ENCODE peak calls at places on chromosomes 7 and 10, in four cellular contexts. Y is GM06990, I is astrocyte of the spinal cord, P is PC-3. F is an unnamed sample.

GRCh38 chr10:97280783-97281182 is 11.7 kb downstream of the ARHGAP19 start:
- DNase-seq in I (no peak), P (no peak), Y (no peak), F (no peak)

GRCh38 chr10:22681783-22682183 is 32.6 kb downstream of the PIP4K2A start:
- DNase-seq in P (peak; percentile 83), I (peak; percentile 77), Y (no peak), F (peak; percentile 77)

GRCh38 chr7:134320201-134320600 is 3.5 kb upstream of the SLC35B4 start:
- DNase-seq in P (peak; percentile 20), I (no peak), Y (no peak), F (no peak)

GRCh38 chr7:5300366-5300765 is 17.6 kb downstream of the SLC29A4 start:
- DNase-seq in I (no peak), Y (no peak), P (no peak), F (no peak)

GRCh38 chr7:42726066-42726785 is 185.6 kb downstream of the C7orf25 start:
- DNase-seq in P (no peak), Y (no peak), I (no peak), F (no peak)

GRCh38 chr7:131104611-131105293 is 222.9 kb upstream of the MKLN1 start:
- DNase-seq in Y (no peak), P (no peak), I (peak; percentile 64), F (peak; percentile 85)

GRCh38 chr10:30759423-30759822 is 129.9 kb upstream of the LYZL2 start:
- DNase-seq in P (peak; percentile 61), I (peak; percentile 63), Y (no peak), F (peak; percentile 86)

GRCh38 chr7:77409005-77409738 is 7.0 kb downstream of the GSAP start:
- DNase-seq in P (peak; percentile 84), I (peak; percentile 73), Y (no peak), F (peak; percentile 87)

GRCh38 chr7:137296551-137296950 is 47.0 kb downstream of the PTN start:
- DNase-seq in P (no peak), I (no peak), Y (no peak), F (no peak)

GRCh38 chr10:6348091-6348862 is 145.5 kb downstream of the PFKFB3 start:
- DNase-seq in Y (peak; percentile 72), I (peak; percentile 33), P (no peak), F (no peak)

GRCh38 chr10:110632591-110633215 is 11.4 kb upstream of the RBM20 start:
- DNase-seq in I (no peak), P (no peak), Y (no peak), F (no peak)

GRCh38 chr7:127359011-127359410 is 33.5 kb downstream of the ZNF800 start:
- DNase-seq in I (no peak), Y (no peak), P (no peak), F (no peak)

GRCh38 chr10:51302316-51302715 is 228.0 kb downstream of the PRKG1 start:
- DNase-seq in I (no peak), P (peak; percentile 27), Y (no peak), F (peak; percentile 48)

GRCh38 chr7:18590744-18591340 is 95.3 kb downstream of the HDAC9 start:
- DNase-seq in P (peak; percentile 56), I (peak; percentile 69), Y (no peak), F (peak; percentile 87)

DNA sequence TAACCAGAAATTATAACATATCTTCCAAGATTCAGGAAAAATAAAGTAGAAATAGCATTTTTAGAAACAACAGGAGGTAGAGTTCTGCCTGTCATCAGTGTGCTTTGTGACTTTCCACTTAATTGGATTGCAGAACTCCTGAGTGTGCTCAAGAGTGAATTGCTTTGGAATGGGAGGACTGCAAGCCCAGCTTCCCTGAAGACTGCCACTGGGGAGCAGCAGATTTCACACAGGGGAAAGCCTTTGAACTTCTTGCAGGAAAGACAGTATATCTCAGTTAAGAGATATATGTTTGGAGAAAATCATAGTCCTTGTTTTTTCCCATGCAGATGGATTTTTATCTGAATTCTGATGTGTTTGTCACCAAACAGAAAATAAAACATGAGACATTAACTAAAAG is 124.5 kb downstream of the TMEM168 start:
- DNase-seq in I (peak; percentile 25), P (no peak), Y (no peak), F (peak; percentile 58)
- TF ChIP-seq CTCF in I (peak; percentile 41), P (no peak), Y (peak; percentile 12), F (peak; percentile 60)

DNA sequence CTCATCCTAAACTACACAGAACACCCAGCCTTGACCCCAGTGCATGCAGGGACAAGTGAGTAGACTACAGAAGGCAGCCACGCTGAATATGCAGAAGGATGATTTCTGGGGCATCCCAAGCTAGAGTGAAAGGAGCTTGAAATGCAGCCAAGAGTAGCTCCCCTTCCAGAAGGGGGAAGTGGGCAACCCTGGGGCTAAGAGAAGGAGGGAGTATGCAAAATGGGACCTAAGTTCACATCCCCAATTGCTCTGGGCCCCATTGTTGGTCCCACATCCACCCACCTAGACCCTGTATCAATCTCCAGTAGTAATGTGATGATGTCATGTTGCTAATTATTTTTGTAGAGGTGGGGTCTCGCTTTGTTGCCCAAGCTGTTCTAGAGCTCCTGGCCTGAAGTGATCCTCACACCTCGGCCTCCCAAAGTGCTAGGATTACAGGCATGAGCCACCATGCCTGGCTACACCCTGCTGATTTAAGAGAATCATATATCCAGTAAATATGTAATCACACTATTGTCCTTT is 5.6 kb upstream of the PSTK start:
- DNase-seq in P (no peak), Y (no peak), I (no peak), F (no peak)
- H3K4me3 ChIP-seq in P (no peak overlapping the region), Y (no peak overlapping the region), I (no peak overlapping the region), F (no peak overlapping the region)

DNA sequence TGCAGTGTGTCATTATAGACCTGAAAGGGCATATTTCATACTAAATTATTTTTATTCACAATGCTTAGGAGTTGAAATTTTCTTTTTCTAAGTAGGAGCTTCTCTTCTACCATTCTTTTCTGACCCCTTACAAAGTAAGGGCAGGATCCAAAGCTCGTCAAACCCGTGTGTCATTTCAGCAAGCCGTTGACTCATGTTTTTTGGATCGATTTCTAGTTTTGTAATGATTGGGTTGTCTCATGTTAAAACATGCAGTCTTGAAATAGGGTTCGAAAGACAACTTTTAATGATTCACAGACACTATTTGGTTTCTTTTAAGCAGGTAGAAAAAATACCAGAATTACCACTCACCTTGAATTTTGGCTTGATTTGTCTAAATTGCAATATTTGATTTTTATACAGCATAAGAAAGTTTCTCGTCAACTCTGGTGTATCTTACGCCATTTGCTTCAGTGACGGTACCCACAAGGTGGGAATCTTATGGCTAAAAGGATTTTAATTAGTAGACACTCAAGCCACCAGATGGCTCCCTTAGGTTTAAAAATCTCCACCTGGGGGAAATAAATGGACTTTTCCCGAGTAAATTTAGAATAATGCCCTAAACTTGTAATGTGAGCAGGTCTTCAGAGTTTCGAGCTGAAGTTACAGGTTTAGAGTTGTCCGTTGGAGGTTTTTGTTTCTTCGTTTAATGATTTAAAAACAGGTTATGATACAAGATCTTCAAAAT is 283.4 kb downstream of the CCDC3 start:
- DNase-seq in Y (no peak), P (peak; percentile 75), I (peak; percentile 34), F (peak; percentile 50)
- TF ChIP-seq CTCF in Y (no peak), P (peak; percentile 51), I (no peak), F (peak; percentile 48)

GRCh38 chr7:107388604-107389003 is 81.3 kb upstream of the GPR22 start:
- DNase-seq in P (no peak), I (no peak), Y (no peak), F (no peak)
- H3K4me3 ChIP-seq in P (no peak overlapping the region), I (no peak overlapping the region), Y (no peak overlapping the region), F (no peak overlapping the region)

DNA sequence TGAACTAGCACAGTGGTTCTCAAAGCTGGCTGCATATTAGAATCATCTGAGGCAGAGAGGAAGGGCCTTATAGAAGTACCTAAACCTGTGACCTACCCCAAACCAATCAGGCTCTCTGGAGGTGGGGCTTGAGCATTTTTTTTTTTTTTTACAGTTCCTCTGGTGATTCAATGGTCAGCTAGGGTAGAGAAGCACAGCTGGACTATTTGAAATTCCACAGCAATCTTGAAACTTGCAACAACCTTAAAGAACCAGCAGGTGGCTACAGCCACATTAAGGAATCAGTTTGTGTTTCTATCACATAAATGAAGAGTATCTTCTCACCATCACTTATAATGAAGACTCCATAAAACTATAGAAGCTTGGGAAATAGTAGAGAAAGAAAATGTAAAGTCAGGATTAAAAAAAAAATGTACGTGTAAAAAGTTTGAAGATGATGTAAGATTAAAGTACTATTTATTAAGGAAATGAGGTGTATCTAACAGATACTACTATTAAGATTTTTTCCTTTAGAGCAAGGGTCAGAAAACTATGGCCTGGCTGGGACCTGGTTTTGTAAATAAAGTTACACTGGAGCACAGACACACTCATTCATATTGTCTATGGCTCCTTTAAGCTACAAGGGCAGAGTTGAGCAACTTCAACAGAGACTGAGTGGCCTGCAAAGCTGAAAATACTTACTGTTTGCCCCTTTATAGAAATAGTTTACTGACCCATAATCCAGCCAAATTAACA is 3.8 kb downstream of the RTKN2 start:
- DNase-seq in I (peak; percentile 94), P (peak; percentile 99), Y (no peak), F (peak; percentile 96)
- TF ChIP-seq CTCF in I (peak; percentile 69), P (peak; percentile 99), Y (peak; percentile 62), F (peak; percentile 69)

GRCh38 chr10:15715619-15716227 is 4.0 kb downstream of the ITGA8 start:
- DNase-seq in P (peak; percentile 10), Y (no peak), I (peak; percentile 35), F (peak; percentile 54)
- H3K4me3 ChIP-seq in P (no peak overlapping the region), Y (no peak overlapping the region), I (no peak overlapping the region), F (no peak overlapping the region)

GRCh38 chr7:151863386-151864079 is 13.4 kb downstream of the PRKAG2 start:
- DNase-seq in P (no peak), I (no peak), Y (no peak), F (no peak)

GRCh38 chr7:151864081-151864480 is 12.8 kb downstream of the PRKAG2 start:
- DNase-seq in I (no peak), Y (no peak), P (no peak), F (no peak)

GRCh38 chr7:151864561-151864960 is 12.4 kb downstream of the PRKAG2 start:
- DNase-seq in I (no peak), Y (no peak), P (no peak), F (no peak)

GRCh38 chr7:151861881-151862280 is 15.0 kb downstream of the PRKAG2 start:
- DNase-seq in Y (no peak), I (no peak), P (no peak), F (no peak)

GRCh38 chr7:151862606-151863381 is 14.1 kb downstream of the PRKAG2 start:
- DNase-seq in Y (no peak), P (no peak), I (no peak), F (no peak)
- TF ChIP-seq CTCF in Y (no peak), P (no peak), I (no peak), F (no peak)

F was measured in choroid plexus epithelial cell.